ENCODE peak calls at places on chromosomes 16 and 17, in eight cellular contexts. H is activated CD4-positive, CD25-positive, alpha-beta regulatory T cell treated with anti-CD3 and anti-CD28 coated beads, Interleukin-2, amount 50 U/mL, for 72 hours; F is ovary; A is glutamatergic neuron; M is AG08395; T is GM13977; G is SHP77 treated with DMSO at 0.1 percent for 48 hours; P is AG10803. O is an unnamed sample.

GRCh38 chr17:82483836-82484235 is 25.3 kb downstream of the NARF start:
- DNase-seq in H (no peak), F (no peak), A (no peak), M (no peak), T (no peak), G (no peak), P (no peak), O (no peak)

GRCh38 chr17:68777243-68777855 is 176.2 kb upstream of the FAM20A start:
- DNase-seq in H (no peak), F (no peak), A (peak), M (peak), T (peak), G (peak), P (peak), O (peak)

GRCh38 chr17:50363217-50364060 is 9.5 kb downstream of the MRPL27 start:
- DNase-seq in H (no peak), F (peak), A (no peak), M (peak), T (no peak), G (no peak), P (peak), O (peak)

GRCh38 chr17:47987240-47987835 is 16.4 kb downstream of the CDK5RAP3 start:
- DNase-seq in H (no peak), F (no peak), A (no peak), M (peak), T (no peak), G (peak), P (peak), O (no peak)

GRCh38 chr17:19311421-19312215 is 50.9 kb downstream of the B9D1 start:
- DNase-seq in H (no peak), F (no peak), A (no peak), M (no peak), T (no peak), G (no peak), P (peak), O (no peak)

GRCh38 chr16:4137438-4137837 is 21.2 kb upstream of the ADCY9 start:
- DNase-seq in H (no peak), F (no peak), A (no peak), M (no peak), T (no peak), G (no peak), P (no peak), O (no peak)

GRCh38 chr16:1960665-1961630 is 1.6 kb downstream of the NDUFB10 start:
- DNase-seq in H (no peak), F (peak), A (peak), M (no peak), T (no peak), G (peak), P (peak), O (peak)

GRCh38 chr16:77373726-77374125 is 61.1 kb downstream of the ADAMTS18 start:
- DNase-seq in H (no peak), F (no peak), A (no peak), M (no peak), T (no peak), G (no peak), P (no peak), O (no peak)

GRCh38 chr16:81873843-81874752 is 95.0 kb downstream of the PLCG2 start:
- DNase-seq in H (peak), F (no peak), A (peak), M (peak), T (peak), G (peak), P (peak), O (peak)

GRCh38 chr17:27283057-27283456 is 10.9 kb upstream of the WSB1 start:
- DNase-seq in H (no peak), F (no peak), A (no peak), M (no peak), T (no peak), G (no peak), P (no peak), O (no peak)

GRCh38 chr17:43366809-43367587 is 31.8 kb upstream of the ARL4D start:
- DNase-seq in H (no peak), F (peak), A (no peak), M (no peak), T (no peak), G (no peak), P (peak), O (no peak)

O was measured in fibroblast of mammary gland.